ENCODE peak calls at places on chromosome 21, in seven cellular contexts. U is HCT116, D is IMR-90, T is GM12878, M is mammary epithelial cell, H is GM23248, N is neural progenitor cell. B is an unnamed sample.

GRCh38 chr21:45381865-45382697 is 22.9 kb upstream of the COL18A1 start:
- DNase-seq in U (no peak), D (no peak), T (no peak), M (no peak), H (no peak), N (no peak), B (no peak)

GRCh38 chr21:44618504-44618903 is 6.6 kb downstream of the KRTAP10-8 start:
- DNase-seq in U (peak), D (peak), T (no peak), M (no peak), H (peak), N (no peak), B (no peak)

GRCh38 chr21:45056917-45057560 is 17.3 kb upstream of the ADARB1 start:
- DNase-seq in U (no peak), D (no peak), T (no peak), M (no peak), H (peak), N (no peak), B (no peak)

GRCh38 chr21:44549525-44550211 is 1.6 kb downstream of the KRTAP10-2 start:
- DNase-seq in U (no peak), D (no peak), T (no peak), M (no peak), H (no peak), N (no peak), B (no peak)

GRCh38 chr21:45403133-45403824 is 1.7 kb upstream of the COL18A1 start:
- DNase-seq in U (no peak), D (no peak), T (no peak), M (peak), H (no peak), N (no peak), B (no peak)

GRCh38 chr21:42865361-42866160 is 13.8 kb downstream of the WDR4 start:
- DNase-seq in U (no peak), D (no peak), T (no peak), M (no peak), H (peak), N (no peak), B (no peak)

GRCh38 chr21:23977971-23978370 is 1629.3 kb downstream of the MRPL39 start:
- DNase-seq in U (no peak), D (no peak), T (no peak), M (no peak), H (no peak), N (no peak), B (peak)

GRCh38 chr21:15874610-15875009 is 144.8 kb downstream of the USP25 start:
- DNase-seq in U (no peak), D (peak), T (no peak), M (no peak), H (no peak), N (no peak), B (no peak)

GRCh38 chr21:15967661-15968060 is 237.9 kb downstream of the USP25 start:
- DNase-seq in U (no peak), D (peak), T (no peak), M (peak), H (peak), N (no peak), B (peak)

GRCh38 chr21:43347864-43348766 is 78.8 kb downstream of the SIK1 start:
- DNase-seq in U (no peak), D (no peak), T (no peak), M (no peak), H (peak), N (no peak), B (no peak)

GRCh38 chr21:38610573-38611251 is 112.4 kb upstream of the ERG start:
- DNase-seq in U (no peak), D (no peak), T (no peak), M (no peak), H (no peak), N (no peak), B (no peak)

GRCh38 chr21:46394819-46395152 is 63.9 kb upstream of the DIP2A start:
- DNase-seq in U (no peak), D (no peak), T (no peak), M (no peak), H (no peak), N (no peak), B (no peak)

GRCh38 chr21:43899307-43900077 is 34.5 kb downstream of the AGPAT3 start:
- DNase-seq in U (no peak), D (no peak), T (no peak), M (no peak), H (no peak), N (no peak), B (no peak)

GRCh38 chr21:45047257-45047656 is 27.1 kb upstream of the ADARB1 start:
- DNase-seq in U (no peak), D (no peak), T (no peak), M (no peak), H (no peak), N (no peak), B (no peak)

GRCh38 chr21:14943636-14944035 is 121.2 kb downstream of the NRIP1 start:
- DNase-seq in U (no peak), D (peak), T (no peak), M (no peak), H (no peak), N (no peak), B (no peak)

GRCh38 chr21:45550552-45551210 is 8.4 kb upstream of the SLC19A1 start:
- DNase-seq in U (no peak), D (no peak), T (peak), M (no peak), H (no peak), N (no peak), B (no peak)

GRCh38 chr21:46205766-46206162 is 21.5 kb upstream of the SPATC1L start:
- DNase-seq in U (no peak), D (no peak), T (no peak), M (no peak), H (no peak), N (no peak), B (no peak)

GRCh38 chr21:29297483-29298347 is 1.0 kb upstream of the BACH1 start:
- DNase-seq in U (no peak), D (no peak), T (no peak), M (no peak), H (no peak), N (no peak), B (no peak)

GRCh38 chr21:14488805-14489204 is 57.3 kb downstream of the SAMSN1 start:
- DNase-seq in U (no peak), D (no peak), T (no peak), M (no peak), H (no peak), N (no peak), B (no peak)

GRCh38 chr21:45465611-45466329 is 60.8 kb downstream of the COL18A1 start:
- DNase-seq in U (no peak), D (no peak), T (no peak), M (no peak), H (no peak), N (no peak), B (no peak)

GRCh38 chr21:43332872-43333300 is 94.0 kb downstream of the SIK1 start:
- DNase-seq in U (no peak), D (peak), T (no peak), M (no peak), H (no peak), N (peak), B (no peak)

GRCh38 chr21:41639766-41640165 is 127.1 kb downstream of the RIPK4 start:
- DNase-seq in U (no peak), D (no peak), T (no peak), M (no peak), H (no peak), N (no peak), B (no peak)

GRCh38 chr21:41642399-41642798 is 124.5 kb downstream of the RIPK4 start:
- DNase-seq in U (no peak), D (peak), T (no peak), M (no peak), H (peak), N (no peak), B (no peak)

GRCh38 chr21:41641821-41642368 is 125.0 kb downstream of the RIPK4 start:
- DNase-seq in U (no peak), D (peak), T (no peak), M (peak), H (peak), N (peak), B (peak)

GRCh38 chr21:41641510-41641815 is 125.4 kb downstream of the RIPK4 start:
- DNase-seq in U (no peak), D (no peak), T (no peak), M (no peak), H (no peak), N (no peak), B (no peak)

DNA sequence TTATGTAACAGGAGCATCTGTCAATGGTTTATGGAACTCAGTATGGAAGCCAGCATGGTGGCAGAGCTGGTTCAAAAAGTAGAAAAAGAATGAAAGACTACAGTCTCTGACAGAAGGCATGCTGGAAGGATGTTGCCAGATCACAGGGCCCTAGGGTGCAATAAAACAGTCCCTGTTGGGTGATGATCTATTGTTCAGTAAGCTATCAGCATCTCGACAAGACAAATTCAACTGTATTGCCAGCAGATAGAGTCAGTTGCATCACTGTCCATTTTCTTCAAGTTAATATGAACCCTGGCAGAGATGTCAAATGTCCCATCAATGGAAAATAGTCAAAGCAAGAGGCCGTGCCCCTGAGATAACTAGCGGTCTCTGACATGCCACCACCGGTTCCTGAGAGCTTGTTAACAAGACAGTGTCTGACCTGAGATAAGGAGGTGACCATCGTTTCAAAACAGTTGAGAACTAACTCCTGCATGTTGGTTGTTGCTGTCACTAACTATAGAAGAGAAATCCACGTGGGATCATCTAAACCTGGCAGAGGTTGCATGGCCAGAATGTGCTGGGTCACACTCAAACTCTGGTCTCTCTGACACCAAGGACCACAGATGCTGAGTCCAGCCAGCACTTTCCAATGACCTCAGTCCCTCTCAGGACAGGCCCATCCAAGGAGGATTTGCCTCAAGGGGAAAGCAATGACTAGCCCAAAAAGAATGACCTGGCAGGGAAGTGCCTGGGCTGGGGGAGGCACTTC is 125.9 kb downstream of the RIPK4 start:
- DNase-seq in U (no peak), D (peak), T (no peak), M (peak), H (peak), N (no peak), B (peak)
- H3K4me2 ChIP-seq in U (no peak), D (no peak), T (no peak), M (peak), H (peak), N (no peak), B (no peak)

GRCh38 chr21:35044770-35045538 is 4.1 kb downstream of the RUNX1 start:
- DNase-seq in U (no peak), D (no peak), T (no peak), M (no peak), H (no peak), N (no peak), B (no peak)

GRCh38 chr21:35046880-35047229 is 2.2 kb downstream of the RUNX1 start:
- DNase-seq in U (no peak), D (no peak), T (no peak), M (no peak), H (peak), N (no peak), B (peak)

GRCh38 chr21:35045539-35046222 is 3.4 kb downstream of the RUNX1 start:
- DNase-seq in U (no peak), D (no peak), T (no peak), M (no peak), H (no peak), N (no peak), B (no peak)

GRCh38 chr21:35048183-35048601 is 910 bp downstream of the RUNX1 start:
- DNase-seq in U (no peak), D (no peak), T (no peak), M (peak), H (peak), N (peak), B (peak)

DNA sequence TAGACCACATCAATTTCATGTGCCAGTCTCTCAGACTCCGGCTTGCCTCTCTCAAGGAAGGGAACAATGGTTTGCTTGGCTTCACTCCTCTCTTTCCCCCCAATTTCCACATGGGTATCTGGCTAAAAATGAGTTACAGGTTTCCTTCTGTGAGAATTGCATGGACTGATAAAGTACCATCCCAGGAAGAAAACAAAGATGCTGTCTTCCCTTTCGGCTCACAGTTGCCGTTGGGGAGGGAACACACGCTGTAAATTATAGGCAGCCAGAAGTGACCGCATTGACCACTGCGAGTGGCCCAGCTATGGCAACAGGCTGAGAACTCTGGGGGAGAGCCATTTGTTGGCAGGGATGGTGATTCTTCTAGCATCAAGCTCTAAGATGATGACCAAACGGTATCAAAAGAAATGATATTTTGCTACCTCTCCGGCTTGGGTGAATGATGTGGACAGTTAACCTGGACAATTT is 2.8 kb downstream of the RUNX1 start:
- DNase-seq in U (no peak), D (no peak), T (no peak), M (no peak), H (no peak), N (no peak), B (no peak)
- H3K9ac ChIP-seq in U (no peak), D (no peak), T (peak), M (peak), H (peak), N (no peak), B (no peak)

DNA sequence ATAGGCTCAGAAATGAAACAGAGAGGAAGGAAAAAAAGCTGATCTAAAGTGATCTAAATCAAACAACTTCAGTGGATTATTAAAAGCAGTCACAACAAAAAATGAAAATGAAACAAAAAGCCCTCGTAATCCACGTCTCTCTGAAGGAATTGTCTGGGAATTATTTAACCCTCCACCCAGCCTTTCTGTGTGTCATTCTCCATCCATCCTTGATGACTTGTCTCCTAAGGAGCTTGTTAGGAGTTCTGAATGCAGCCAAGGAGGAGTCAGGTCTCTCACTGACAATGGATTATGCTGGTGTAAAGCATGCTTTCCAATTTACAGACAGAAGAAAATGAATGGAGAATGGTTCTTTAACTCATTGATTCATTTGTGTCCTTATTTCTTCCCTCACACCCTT is 359.3 kb upstream of the RUNX1 start:
- DNase-seq in U (no peak), D (peak), T (no peak), M (peak), H (peak), N (peak), B (no peak)
- H3K4me2 ChIP-seq in U (no peak), D (peak), T (no peak), M (no peak), H (peak), N (no peak), B (no peak)

DNA sequence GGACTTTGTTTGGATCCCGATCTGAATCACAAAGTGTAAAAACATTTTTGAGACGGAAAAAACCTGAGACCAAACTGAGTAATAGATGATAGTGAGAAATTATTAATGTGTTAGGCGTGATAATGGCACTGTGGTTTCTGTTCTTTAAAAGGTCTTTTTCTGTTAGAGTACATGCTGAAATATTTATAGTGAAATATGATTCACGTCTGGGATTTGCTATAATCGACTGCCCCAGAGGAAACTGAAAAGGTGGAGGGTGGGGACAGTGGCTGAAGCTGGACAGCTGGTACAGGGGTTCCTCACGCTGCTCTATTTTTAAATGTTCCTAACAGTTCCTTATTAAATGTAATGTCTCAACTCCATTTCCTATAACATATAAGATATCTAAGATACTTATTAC is 11.2 kb downstream of the URB1 start:
- DNase-seq in U (no peak), D (no peak), T (no peak), M (no peak), H (peak), N (no peak), B (no peak)
- H3K9ac ChIP-seq in U (no peak), D (no peak), T (no peak), M (no peak), H (peak), N (no peak), B (no peak)

GRCh38 chr21:41207401-41208388 is 39.7 kb downstream of the BACE2 start:
- DNase-seq in U (no peak), D (peak), T (no peak), M (peak), H (peak), N (no peak), B (no peak)
- H3K4me2 ChIP-seq in U (no peak), D (peak), T (no peak), M (peak), H (no peak), N (no peak), B (no peak)

DNA sequence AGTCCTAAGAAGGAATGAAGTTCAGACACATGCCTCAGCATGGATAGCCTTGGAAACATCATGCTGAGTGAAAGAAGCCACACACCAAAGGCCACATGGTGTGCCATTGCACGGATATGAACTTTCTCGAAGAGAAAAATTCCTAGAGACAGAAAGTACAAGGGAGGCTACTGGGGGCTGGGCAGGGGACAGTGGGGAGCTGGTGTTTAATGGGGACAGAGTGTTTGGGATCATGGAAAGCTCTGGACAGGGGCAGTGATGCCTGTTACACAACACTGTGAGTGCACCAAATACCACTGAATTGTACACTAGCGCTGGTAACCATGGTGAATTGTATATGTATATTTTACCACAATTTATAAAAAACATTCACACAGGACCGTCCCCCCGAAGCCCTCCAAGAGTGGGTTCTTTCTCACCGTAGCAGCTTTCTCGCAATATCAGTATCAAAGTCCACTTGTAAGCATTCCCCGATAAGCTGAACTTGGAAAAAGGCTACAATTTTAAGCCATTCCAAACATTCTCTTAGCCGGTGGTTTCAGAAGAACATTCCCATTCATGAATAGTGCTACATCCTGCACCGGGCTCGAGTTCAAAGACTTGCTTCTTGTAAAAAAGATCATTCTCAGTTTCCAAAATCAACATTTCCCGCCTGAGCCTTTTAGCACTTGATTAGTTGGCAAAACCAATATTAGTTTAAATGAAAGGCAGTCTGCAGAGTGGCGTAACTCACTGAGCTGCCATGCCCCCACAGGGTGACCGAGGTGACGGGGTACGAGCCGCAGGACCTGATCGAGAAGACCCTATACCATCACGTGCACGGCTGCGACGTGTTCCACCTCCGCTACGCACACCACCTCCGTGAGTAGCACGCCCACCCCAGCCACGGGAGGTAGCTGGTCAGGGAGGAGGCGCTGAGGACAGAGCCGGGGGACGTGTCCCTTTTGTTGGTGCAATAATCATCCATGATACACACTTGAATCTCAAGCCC is 31.7 kb downstream of the SIM2 start:
- DNase-seq in U (no peak), D (no peak), T (no peak), M (no peak), H (no peak), N (no peak), B (peak)
- H3K9ac ChIP-seq in U (no peak), D (no peak), T (no peak), M (no peak), H (no peak), N (no peak), B (no peak)